ENCODE peak calls at places on chromosomes 7 and 10, in four cellular contexts. One of them, this sample, is unnamed.

GRCh38 chr10:24723788-24724380 is at the start of gene ARHGAP21:
- DNase-seq in fibroblast of the aortic adventitia: peak; percentile 80
- DNase-seq in GM06990: peak; percentile 76
- DNase-seq in A673: peak; percentile 92
- DNase-seq in this sample: peak; percentile 70

GRCh38 chr7:65225422-65226006 is 148.1 kb upstream of the ZNF92 start:
- DNase-seq in fibroblast of the aortic adventitia: no peak
- DNase-seq in GM06990: no peak
- DNase-seq in A673: no peak
- DNase-seq in this sample: no peak

GRCh38 chr7:4782333-4783291 is 7.2 kb downstream of the AP5Z1 start:
- DNase-seq in fibroblast of the aortic adventitia: no peak
- DNase-seq in GM06990: no peak
- DNase-seq in A673: no peak
- DNase-seq in this sample: no peak

GRCh38 chr10:113665806-113666354 is 2.0 kb upstream of the NRAP start:
- DNase-seq in fibroblast of the aortic adventitia: peak; percentile 88
- DNase-seq in GM06990: no peak
- DNase-seq in A673: no peak
- DNase-seq in this sample: no peak

GRCh38 chr10:96642973-96643372 is 56.2 kb upstream of the TM9SF3 start:
- DNase-seq in fibroblast of the aortic adventitia: no peak
- DNase-seq in GM06990: no peak
- DNase-seq in A673: peak; percentile 66
- DNase-seq in this sample: peak; percentile 58

GRCh38 chr10:70191161-70191770 is 21.0 kb upstream of the SAR1A start:
- DNase-seq in fibroblast of the aortic adventitia: peak; percentile 78
- DNase-seq in GM06990: no peak
- DNase-seq in A673: no peak
- DNase-seq in this sample: no peak

GRCh38 chr7:47354831-47355541 is 226.9 kb downstream of the TNS3 start:
- DNase-seq in fibroblast of the aortic adventitia: no peak
- DNase-seq in GM06990: no peak
- DNase-seq in A673: no peak
- DNase-seq in this sample: no peak

GRCh38 chr7:132785861-132786260 is 209.6 kb upstream of the PLXNA4 start:
- DNase-seq in fibroblast of the aortic adventitia: no peak
- DNase-seq in GM06990: no peak
- DNase-seq in A673: no peak
- DNase-seq in this sample: no peak

GRCh38 chr7:139242741-139243281 is 11.8 kb downstream of the UBN2 start:
- DNase-seq in fibroblast of the aortic adventitia: peak; percentile 66
- DNase-seq in GM06990: no peak
- DNase-seq in A673: no peak
- DNase-seq in this sample: no peak

GRCh38 chr10:119337796-119338432 is 130.5 kb downstream of the GRK5 start:
- DNase-seq in fibroblast of the aortic adventitia: peak; percentile 52
- DNase-seq in GM06990: no peak
- DNase-seq in A673: peak; percentile 70
- DNase-seq in this sample: no peak

GRCh38 chr10:129743738-129744133 is 220.3 kb downstream of the EBF3 start:
- DNase-seq in fibroblast of the aortic adventitia: no peak
- DNase-seq in GM06990: no peak
- DNase-seq in A673: no peak
- DNase-seq in this sample: no peak

GRCh38 chr7:33916357-33917081 is 11.2 kb downstream of the BMPER start:
- DNase-seq in fibroblast of the aortic adventitia: no peak
- DNase-seq in GM06990: no peak
- DNase-seq in A673: no peak
- DNase-seq in this sample: no peak

GRCh38 chr10:97532935-97533671 is 34.4 kb downstream of the UBTD1 start:
- DNase-seq in fibroblast of the aortic adventitia: peak; percentile 32
- DNase-seq in GM06990: no peak
- DNase-seq in A673: no peak
- DNase-seq in this sample: no peak

GRCh38 chr7:45183711-45184210 is 26.2 kb downstream of the RAMP3 start:
- DNase-seq in fibroblast of the aortic adventitia: no peak
- DNase-seq in GM06990: no peak
- DNase-seq in A673: no peak
- DNase-seq in this sample: no peak

GRCh38 chr10:5963591-5963990 is 13.8 kb downstream of the IL15RA start:
- DNase-seq in fibroblast of the aortic adventitia: no peak
- DNase-seq in GM06990: no peak
- DNase-seq in A673: no peak
- DNase-seq in this sample: no peak

GRCh38 chr10:86284355-86285105 is 82.1 kb downstream of the GRID1 start:
- DNase-seq in fibroblast of the aortic adventitia: no peak
- DNase-seq in GM06990: no peak
- DNase-seq in A673: no peak
- DNase-seq in this sample: no peak

GRCh38 chr7:44063894-44064651 is 1.3 kb downstream of the PGAM2 start:
- DNase-seq in fibroblast of the aortic adventitia: no peak
- DNase-seq in GM06990: no peak
- DNase-seq in A673: no peak
- DNase-seq in this sample: no peak

GRCh38 chr10:99915414-99915813 is 94.3 kb downstream of the DNMBP start:
- DNase-seq in fibroblast of the aortic adventitia: no peak
- DNase-seq in GM06990: no peak
- DNase-seq in A673: no peak
- DNase-seq in this sample: no peak

GRCh38 chr10:97028126-97028831 is 157.5 kb downstream of the SLIT1 start:
- DNase-seq in fibroblast of the aortic adventitia: peak; percentile 54
- DNase-seq in GM06990: no peak
- DNase-seq in A673: no peak
- DNase-seq in this sample: no peak

GRCh38 chr7:77684030-77684429 is 12.2 kb upstream of the RSBN1L start:
- DNase-seq in fibroblast of the aortic adventitia: peak; percentile 79
- DNase-seq in GM06990: no peak
- DNase-seq in A673: peak; percentile 84
- DNase-seq in this sample: no peak

GRCh38 chr10:87931836-87932230 is 68.4 kb downstream of the PTEN start:
- DNase-seq in fibroblast of the aortic adventitia: no peak
- DNase-seq in GM06990: no peak
- DNase-seq in A673: peak; percentile 53
- DNase-seq in this sample: no peak

GRCh38 chr10:124447741-124448466 is 1.9 kb downstream of the NKX1-2 start:
- DNase-seq in fibroblast of the aortic adventitia: no peak
- DNase-seq in GM06990: no peak
- DNase-seq in A673: no peak
- DNase-seq in this sample: no peak

GRCh38 chr7:5234852-5235831 is 45.1 kb downstream of the WIPI2 start:
- DNase-seq in fibroblast of the aortic adventitia: no peak
- DNase-seq in GM06990: peak; percentile 70
- DNase-seq in A673: no peak
- DNase-seq in this sample: no peak

GRCh38 chr10:132065491-132066105 is at the start of gene JAKMIP3:
- DNase-seq in fibroblast of the aortic adventitia: peak; percentile 88
- DNase-seq in GM06990: no peak
- DNase-seq in A673: peak; percentile 76
- DNase-seq in this sample: no peak

GRCh38 chr7:27576360-27576944 is 86.2 kb downstream of the HIBADH start:
- DNase-seq in fibroblast of the aortic adventitia: peak; percentile 64
- DNase-seq in GM06990: peak; percentile 4
- DNase-seq in A673: peak; percentile 45
- DNase-seq in this sample: peak; percentile 24

GRCh38 chr7:44326261-44327125 is 1.1 kb upstream of the CAMK2B start:
- DNase-seq in fibroblast of the aortic adventitia: no peak
- DNase-seq in GM06990: no peak
- DNase-seq in A673: no peak
- DNase-seq in this sample: no peak

GRCh38 chr7:1418505-1419309 is 40.6 kb downstream of the MICALL2 start:
- DNase-seq in fibroblast of the aortic adventitia: peak; percentile 28
- DNase-seq in GM06990: no peak
- DNase-seq in A673: peak; percentile 78
- DNase-seq in this sample: no peak

GRCh38 chr10:44206127-44206818 is 178.6 kb downstream of the CXCL12 start:
- DNase-seq in fibroblast of the aortic adventitia: peak; percentile 24
- DNase-seq in GM06990: no peak
- DNase-seq in A673: no peak
- DNase-seq in this sample: no peak

GRCh38 chr10:120451968-120452367 is 5.1 kb upstream of the PLPP4 start:
- DNase-seq in fibroblast of the aortic adventitia: no peak
- DNase-seq in GM06990: no peak
- DNase-seq in A673: no peak
- DNase-seq in this sample: no peak

GRCh38 chr7:155763721-155764431 is 48.4 kb downstream of the SHH start:
- DNase-seq in fibroblast of the aortic adventitia: no peak
- DNase-seq in GM06990: peak; percentile 67
- DNase-seq in A673: peak; percentile 87
- DNase-seq in this sample: peak; percentile 69

GRCh38 chr10:22978287-22978686 is 50.4 kb downstream of the ARMC3 start:
- DNase-seq in fibroblast of the aortic adventitia: no peak
- DNase-seq in GM06990: no peak
- DNase-seq in A673: no peak
- DNase-seq in this sample: no peak

GRCh38 chr7:107201795-107202450 is 33.1 kb downstream of the HBP1 start:
- DNase-seq in fibroblast of the aortic adventitia: peak; percentile 20
- DNase-seq in GM06990: no peak
- DNase-seq in A673: peak; percentile 38
- DNase-seq in this sample: peak; percentile 32

GRCh38 chr10:615583-616152 is 73.8 kb downstream of the DIP2C start:
- DNase-seq in fibroblast of the aortic adventitia: peak; percentile 57
- DNase-seq in GM06990: no peak
- DNase-seq in A673: no peak
- DNase-seq in this sample: no peak

GRCh38 chr10:75437693-75438092 is 6.3 kb downstream of the LRMDA start:
- DNase-seq in fibroblast of the aortic adventitia: no peak
- DNase-seq in GM06990: no peak
- DNase-seq in A673: no peak
- DNase-seq in this sample: no peak

GRCh38 chr10:6036861-6037321 is 25.3 kb downstream of the IL2RA start:
- DNase-seq in fibroblast of the aortic adventitia: no peak
- DNase-seq in GM06990: no peak
- DNase-seq in A673: no peak
- DNase-seq in this sample: no peak

GRCh38 chr10:97138777-97139317 is 46.9 kb downstream of the SLIT1 start:
- DNase-seq in fibroblast of the aortic adventitia: no peak
- DNase-seq in GM06990: no peak
- DNase-seq in A673: no peak
- DNase-seq in this sample: no peak

GRCh38 chr7:7573701-7574100 is 7.0 kb downstream of the MIOS start:
- DNase-seq in fibroblast of the aortic adventitia: no peak
- DNase-seq in GM06990: no peak
- DNase-seq in A673: no peak
- DNase-seq in this sample: no peak

GRCh38 chr10:10222288-10222945 is 795.3 kb upstream of the CELF2 start:
- DNase-seq in fibroblast of the aortic adventitia: peak; percentile 0
- DNase-seq in GM06990: no peak
- DNase-seq in A673: no peak
- DNase-seq in this sample: no peak
- TF ChIP-seq CTCF in fibroblast of the aortic adventitia: no peak
- TF ChIP-seq CTCF in GM06990: no peak
- TF ChIP-seq CTCF in A673: no peak
- TF ChIP-seq CTCF in this sample: no peak

GRCh38 chr10:3737811-3738311 is 47.1 kb downstream of the KLF6 start:
- DNase-seq in fibroblast of the aortic adventitia: no peak
- DNase-seq in GM06990: no peak
- DNase-seq in A673: peak; percentile 36
- DNase-seq in this sample: no peak

GRCh38 chr10:3740157-3740871 is 44.7 kb downstream of the KLF6 start:
- DNase-seq in fibroblast of the aortic adventitia: peak; percentile 87
- DNase-seq in GM06990: no peak
- DNase-seq in A673: peak; percentile 46
- DNase-seq in this sample: no peak

GRCh38 chr10:3734111-3734510 is 50.9 kb downstream of the KLF6 start:
- DNase-seq in fibroblast of the aortic adventitia: no peak
- DNase-seq in GM06990: no peak
- DNase-seq in A673: no peak
- DNase-seq in this sample: no peak

GRCh38 chr10:3738855-3739350 is 46.1 kb downstream of the KLF6 start:
- DNase-seq in fibroblast of the aortic adventitia: no peak
- DNase-seq in GM06990: no peak
- DNase-seq in A673: no peak
- DNase-seq in this sample: no peak

DNA sequence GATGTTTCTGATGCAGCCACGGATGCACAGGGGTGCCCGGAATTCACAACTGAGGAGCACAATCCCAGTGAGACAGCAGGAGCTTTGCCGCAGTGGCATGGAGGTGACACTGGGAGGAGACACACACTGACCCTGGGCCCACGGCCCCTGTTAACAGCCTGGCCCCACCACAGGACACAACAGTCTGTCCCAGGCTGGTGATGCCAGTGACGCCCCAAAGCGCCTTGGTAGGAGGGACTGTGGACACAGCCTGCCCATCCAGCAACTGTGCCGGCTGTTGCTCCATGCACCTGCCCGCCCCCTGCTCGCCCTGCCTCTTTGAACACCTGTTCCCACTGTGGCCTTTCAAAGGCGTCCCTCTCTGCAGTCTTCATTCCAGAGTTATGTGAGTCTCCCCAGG is 49.8 kb downstream of the KLF6 start:
- DNase-seq in fibroblast of the aortic adventitia: no peak
- DNase-seq in GM06990: no peak
- DNase-seq in A673: no peak
- DNase-seq in this sample: no peak
- TF ChIP-seq CTCF in fibroblast of the aortic adventitia: no peak
- TF ChIP-seq CTCF in GM06990: peak; percentile 36
- TF ChIP-seq CTCF in A673: no peak
- TF ChIP-seq CTCF in this sample: peak; percentile 33

GRCh38 chr7:50754684-50755083 is 28.0 kb downstream of the GRB10 start:
- DNase-seq in fibroblast of the aortic adventitia: no peak
- DNase-seq in GM06990: no peak
- DNase-seq in A673: no peak
- DNase-seq in this sample: no peak
- TF ChIP-seq CTCF in fibroblast of the aortic adventitia: no peak
- TF ChIP-seq CTCF in GM06990: no peak
- TF ChIP-seq CTCF in A673: no peak
- TF ChIP-seq CTCF in this sample: no peak

GRCh38 chr7:93601363-93601762 is 26.8 kb upstream of the CALCR start:
- DNase-seq in fibroblast of the aortic adventitia: no peak
- DNase-seq in GM06990: no peak
- DNase-seq in A673: no peak
- DNase-seq in this sample: no peak
- TF ChIP-seq CTCF in fibroblast of the aortic adventitia: no peak
- TF ChIP-seq CTCF in GM06990: no peak
- TF ChIP-seq CTCF in A673: no peak
- TF ChIP-seq CTCF in this sample: no peak

DNA sequence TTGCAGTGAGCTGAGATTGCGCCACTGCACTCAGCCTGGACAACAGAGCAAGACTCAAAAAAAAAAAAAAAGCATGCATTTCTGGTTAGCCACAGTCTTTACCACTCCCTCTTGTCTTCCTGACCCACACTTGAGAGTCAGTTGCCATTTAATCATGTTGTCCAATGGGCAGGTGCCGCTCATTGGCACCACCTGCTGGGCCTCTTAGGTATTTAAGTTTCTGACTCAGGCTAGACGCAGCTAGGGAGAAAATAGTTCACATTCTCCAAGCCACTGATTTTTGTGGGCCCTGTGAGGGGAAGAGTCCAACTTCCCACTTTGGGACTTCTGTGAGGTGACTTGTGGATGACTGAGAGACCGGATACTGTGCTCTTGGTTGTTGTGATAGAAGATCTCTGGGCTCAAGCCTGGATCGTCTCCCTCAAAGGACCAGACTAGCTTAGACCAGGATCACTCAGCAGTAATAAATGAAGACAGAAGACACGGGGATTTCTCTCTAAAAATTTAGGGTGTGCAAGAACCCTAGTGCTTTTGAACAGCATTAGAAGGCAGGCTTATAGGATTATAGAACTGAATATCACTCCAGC is 26.8 kb upstream of the SORCS3 start:
- DNase-seq in fibroblast of the aortic adventitia: peak; percentile 10
- DNase-seq in GM06990: no peak
- DNase-seq in A673: peak; percentile 56
- DNase-seq in this sample: peak; percentile 44
- TF ChIP-seq CTCF in fibroblast of the aortic adventitia: peak; percentile 59
- TF ChIP-seq CTCF in GM06990: peak; percentile 61
- TF ChIP-seq CTCF in A673: peak; percentile 69
- TF ChIP-seq CTCF in this sample: peak; percentile 35